ENCODE peak calls at places on chromosomes 2 and 18, in seven cellular contexts. J, B, L, T, Q, Z and I are unnamed samples. For H3K4me1, the result is how much of the 10 kb centered on the place peaks cover.

GRCh38 chr18:6994053-6994452 is 123.5 kb downstream of the LAMA1 start:
- DNase-seq in J (no peak), B (peak), L (no peak), T (no peak), Q (no peak), Z (no peak), I (no peak)

GRCh38 chr18:11324510-11324909 is 175.1 kb upstream of the PIEZO2 start:
- DNase-seq in J (no peak), B (peak), L (no peak), T (no peak), Q (no peak), Z (no peak), I (no peak)

GRCh38 chr18:77765468-77765867 is 515.8 kb downstream of the GALR1 start:
- DNase-seq in J (peak), B (no peak), L (no peak), T (no peak), Q (no peak), Z (no peak), I (no peak)

GRCh38 chr2:164706522-164706921 is 85.2 kb upstream of the GRB14 start:
- DNase-seq in J (no peak), B (peak), L (no peak), T (no peak), Q (no peak), Z (no peak), I (no peak)

GRCh38 chr2:196718796-196719564 is 79.5 kb downstream of the CCDC150 start:
- DNase-seq in J (peak), B (peak), L (peak), T (no peak), Q (no peak), Z (no peak), I (peak)

GRCh38 chr2:122114421-122114820 is 359.0 kb downstream of the TSN start:
- DNase-seq in J (no peak), B (no peak), L (no peak), T (no peak), Q (no peak), Z (no peak), I (no peak)

GRCh38 chr18:63844254-63844653 is 43.3 kb upstream of the SERPINB2 start:
- DNase-seq in J (peak), B (peak), L (no peak), T (peak), Q (no peak), Z (no peak), I (no peak)

GRCh38 chr18:63346031-63346430 is 21.0 kb downstream of the KDSR start:
- DNase-seq in J (no peak), B (no peak), L (no peak), T (no peak), Q (peak), Z (peak), I (no peak)

GRCh38 chr2:98444436-98445166 is at the start of gene INPP4A:
- DNase-seq in J (peak), B (peak), L (peak), T (peak), Q (peak), Z (peak), I (peak)

GRCh38 chr2:173713904-173714555 is 251.1 kb downstream of the SP3 start:
- DNase-seq in J (no peak), B (no peak), L (no peak), T (no peak), Q (no peak), Z (no peak), I (no peak)

GRCh38 chr2:101829018-101829396 is 131.5 kb downstream of the MAP4K4 start:
- DNase-seq in J (no peak), B (no peak), L (no peak), T (no peak), Q (no peak), Z (no peak), I (no peak)

GRCh38 chr2:218896501-218897393 is 16.1 kb downstream of the WNT10A start:
- DNase-seq in J (peak), B (peak), L (no peak), T (no peak), Q (no peak), Z (no peak), I (peak)

GRCh38 chr2:188678921-188679320 is 295.3 kb upstream of the COL3A1 start:
- DNase-seq in J (no peak), B (peak), L (no peak), T (no peak), Q (no peak), Z (no peak), I (no peak)

GRCh38 chr2:31256611-31257382 is 22.8 kb downstream of the EHD3 start:
- DNase-seq in J (peak), B (no peak), L (no peak), T (no peak), Q (no peak), Z (no peak), I (no peak)

GRCh38 chr2:160156665-160157064 is 43.4 kb downstream of the ITGB6 start:
- DNase-seq in J (no peak), B (peak), L (no peak), T (no peak), Q (no peak), Z (no peak), I (peak)

GRCh38 chr2:2890901-2891300 is 486.7 kb downstream of the EIPR1 start:
- DNase-seq in J (no peak), B (no peak), L (no peak), T (no peak), Q (no peak), Z (no peak), I (no peak)

GRCh38 chr2:230068658-230069080 is at the start of gene SLC16A14:
- DNase-seq in J (peak), B (peak), L (no peak), T (peak), Q (peak), Z (no peak), I (no peak)

GRCh38 chr18:75133721-75134645 is 75.0 kb downstream of the PTGR3 start:
- DNase-seq in J (no peak), B (no peak), L (no peak), T (no peak), Q (no peak), Z (no peak), I (peak)

GRCh38 chr2:141611-142010 is 95.3 kb upstream of the FAM110C start:
- DNase-seq in J (no peak), B (no peak), L (no peak), T (no peak), Q (no peak), Z (no peak), I (no peak)

GRCh38 chr2:201882353-201883095 is 76.2 kb downstream of the CDK15 start:
- DNase-seq in J (peak), B (peak), L (peak), T (no peak), Q (no peak), Z (no peak), I (peak)

GRCh38 chr18:21453512-21453862 is 147.0 kb downstream of the ESCO1 start:
- DNase-seq in J (no peak), B (no peak), L (no peak), T (no peak), Q (no peak), Z (no peak), I (no peak)

GRCh38 chr18:6719914-6720692 is 9.4 kb upstream of the ARHGAP28 start:
- DNase-seq in J (no peak), B (no peak), L (no peak), T (no peak), Q (no peak), Z (no peak), I (no peak)

GRCh38 chr2:3575534-3576324 is 669 bp downstream of the RPS7 start:
- DNase-seq in J (no peak), B (no peak), L (no peak), T (no peak), Q (no peak), Z (no peak), I (no peak)

GRCh38 chr2:33108483-33109443 is 162.0 kb downstream of the LTBP1 start:
- DNase-seq in J (peak), B (peak), L (no peak), T (no peak), Q (no peak), Z (no peak), I (peak)

GRCh38 chr2:29193681-29194080 is 78.5 kb downstream of the CLIP4 start:
- DNase-seq in J (no peak), B (no peak), L (no peak), T (no peak), Q (no peak), Z (no peak), I (no peak)

GRCh38 chr18:12422936-12423335 is 15.2 kb downstream of the PRELID3A start:
- DNase-seq in J (peak), B (no peak), L (no peak), T (no peak), Q (no peak), Z (no peak), I (no peak)

GRCh38 chr18:35983818-35984217 is 11.3 kb downstream of the RMP24 start:
- DNase-seq in J (no peak), B (peak), L (no peak), T (no peak), Q (no peak), Z (no peak), I (no peak)

GRCh38 chr2:209721497-209721896 is 50.1 kb upstream of the UNC80 start:
- DNase-seq in J (no peak), B (no peak), L (no peak), T (no peak), Q (no peak), Z (no peak), I (no peak)

GRCh38 chr2:64989126-64989981 is at the start of gene SLC1A4:
- DNase-seq in J (peak), B (peak), L (peak), T (peak), Q (peak), Z (peak), I (peak)
- H3K4me1 ChIP-seq in J (under half), B (under half), L (under half), T (under half), Q (under half), Z (half or more), I (under half)

GRCh38 chr2:240898108-240898730 is 2.3 kb upstream of the MAB21L4 start:
- DNase-seq in J (no peak), B (no peak), L (no peak), T (no peak), Q (no peak), Z (peak), I (no peak)

GRCh38 chr2:240896871-240897692 is 1.1 kb upstream of the MAB21L4 start:
- DNase-seq in J (no peak), B (no peak), L (no peak), T (no peak), Q (no peak), Z (no peak), I (no peak)

GRCh38 chr2:240895656-240896388 is at the start of gene MAB21L4:
- DNase-seq in J (no peak), B (no peak), L (no peak), T (peak), Q (no peak), Z (no peak), I (no peak)

GRCh38 chr2:240894836-240895558 is 959 bp downstream of the MAB21L4 start:
- DNase-seq in J (no peak), B (no peak), L (no peak), T (no peak), Q (no peak), Z (no peak), I (no peak)

GRCh38 chr2:240896394-240896793 is 438 bp upstream of the MAB21L4 start:
- DNase-seq in J (no peak), B (no peak), L (no peak), T (no peak), Q (no peak), Z (no peak), I (no peak)
- H3K4me3 ChIP-seq in J (no peak), B (no peak), L (no peak), T (peak), Q (no peak), Z (no peak), I (no peak)

GRCh38 chr18:48926420-48926857 is 24.3 kb downstream of the SMAD7 start:
- DNase-seq in J (no peak), B (no peak), L (no peak), T (no peak), Q (no peak), Z (no peak), I (no peak)
- H3K27ac ChIP-seq in J (no peak), B (no peak), L (no peak), T (no peak), Q (peak), Z (peak), I (no peak)

GRCh38 chr2:238743243-238744068 is 104.4 kb upstream of the TWIST2 start:
- DNase-seq in J (no peak), B (no peak), L (no peak), T (no peak), Q (no peak), Z (no peak), I (no peak)

GRCh38 chr2:238742066-238742465 is 105.8 kb upstream of the TWIST2 start:
- DNase-seq in J (no peak), B (no peak), L (no peak), T (no peak), Q (no peak), Z (no peak), I (no peak)

GRCh38 chr2:238742664-238743063 is 105.2 kb upstream of the TWIST2 start:
- DNase-seq in J (no peak), B (no peak), L (no peak), T (no peak), Q (no peak), Z (no peak), I (no peak)

GRCh38 chr2:238739668-238740067 is 108.2 kb upstream of the TWIST2 start:
- DNase-seq in J (no peak), B (no peak), L (no peak), T (no peak), Q (no peak), Z (no peak), I (no peak)

DNA sequence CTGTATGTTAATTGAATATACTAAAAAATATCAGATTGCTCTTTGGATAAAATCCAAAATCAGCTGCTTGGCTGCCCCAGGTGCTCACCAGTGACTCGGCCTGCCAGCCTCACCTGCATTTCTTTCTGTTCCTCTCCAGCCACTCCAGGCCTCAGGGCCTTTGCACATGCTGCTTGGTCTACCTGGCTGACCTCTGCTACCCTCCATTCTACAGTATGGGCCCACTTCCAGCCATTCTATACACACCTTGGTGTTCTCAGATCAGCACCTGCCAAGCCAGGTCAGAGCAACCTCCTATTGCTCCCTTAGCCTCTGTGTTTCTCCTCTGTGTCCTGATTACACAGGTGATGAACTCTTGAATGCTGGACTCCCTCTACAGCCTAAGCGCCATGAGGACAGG is 106.6 kb upstream of the TWIST2 start:
- DNase-seq in J (no peak), B (no peak), L (no peak), T (no peak), Q (no peak), Z (no peak), I (no peak)
- H3K4me1 ChIP-seq in J (under half), B (under half), L (under half), T (under half), Q (under half), Z (under half), I (under half)

GRCh38 chr2:191679818-191680600 is 2.1 kb downstream of the NABP1 start:
- DNase-seq in J (no peak), B (peak), L (no peak), T (peak), Q (no peak), Z (no peak), I (no peak)

GRCh38 chr2:191678437-191679110 is 638 bp downstream of the NABP1 start:
- DNase-seq in J (peak), B (no peak), L (peak), T (no peak), Q (peak), Z (peak), I (no peak)

GRCh38 chr2:191677646-191678436 is at the start of gene NABP1:
- DNase-seq in J (peak), B (peak), L (peak), T (peak), Q (peak), Z (peak), I (peak)

GRCh38 chr2:191677091-191677645 is 768 bp upstream of the NABP1 start:
- DNase-seq in J (peak), B (peak), L (no peak), T (no peak), Q (peak), Z (no peak), I (no peak)

DNA sequence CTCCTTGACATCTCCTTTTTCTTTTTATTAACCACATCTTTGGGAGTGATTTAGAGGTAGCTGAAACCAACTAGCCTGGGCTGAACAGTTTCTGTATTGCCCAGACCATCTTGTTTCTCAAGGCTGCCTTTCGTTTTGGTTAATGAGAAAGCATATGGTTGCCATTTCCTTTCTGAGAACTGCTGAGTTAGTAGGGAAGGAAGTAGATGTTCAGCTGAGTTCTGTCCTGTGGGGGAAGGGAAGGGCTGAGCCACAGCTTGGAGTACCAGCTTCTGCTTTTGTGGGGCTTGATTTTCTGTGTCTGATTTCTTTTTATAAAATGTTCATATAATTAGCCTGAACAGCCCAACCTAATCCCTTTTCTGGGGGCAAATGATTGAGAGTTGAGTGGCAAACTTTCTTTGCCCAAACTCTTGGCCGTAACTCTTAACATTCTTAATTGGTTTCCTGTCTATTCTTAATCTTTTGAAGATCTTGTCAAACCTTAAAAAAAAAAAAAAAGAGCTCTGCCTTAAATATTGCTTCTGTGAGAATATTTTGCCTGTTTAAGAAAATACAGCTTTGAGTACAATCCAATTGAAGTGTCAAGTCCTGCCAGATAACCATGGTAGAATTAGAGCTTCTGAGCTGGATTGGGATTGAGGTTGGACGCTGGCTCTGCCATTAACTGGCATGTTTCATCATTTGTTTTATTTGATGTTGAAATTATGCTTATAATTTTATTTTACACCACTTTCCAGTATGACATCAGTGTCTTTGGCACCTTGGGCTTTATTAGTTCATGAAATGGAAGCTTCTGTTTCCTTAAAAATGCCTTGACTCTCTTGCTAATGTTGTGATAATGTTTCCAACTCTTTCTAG is 1.9 kb upstream of the NABP1 start:
- DNase-seq in J (no peak), B (no peak), L (peak), T (no peak), Q (peak), Z (peak), I (no peak)
- H3K4me3 ChIP-seq in J (no peak), B (no peak), L (no peak), T (no peak), Q (no peak), Z (no peak), I (no peak)

DNA sequence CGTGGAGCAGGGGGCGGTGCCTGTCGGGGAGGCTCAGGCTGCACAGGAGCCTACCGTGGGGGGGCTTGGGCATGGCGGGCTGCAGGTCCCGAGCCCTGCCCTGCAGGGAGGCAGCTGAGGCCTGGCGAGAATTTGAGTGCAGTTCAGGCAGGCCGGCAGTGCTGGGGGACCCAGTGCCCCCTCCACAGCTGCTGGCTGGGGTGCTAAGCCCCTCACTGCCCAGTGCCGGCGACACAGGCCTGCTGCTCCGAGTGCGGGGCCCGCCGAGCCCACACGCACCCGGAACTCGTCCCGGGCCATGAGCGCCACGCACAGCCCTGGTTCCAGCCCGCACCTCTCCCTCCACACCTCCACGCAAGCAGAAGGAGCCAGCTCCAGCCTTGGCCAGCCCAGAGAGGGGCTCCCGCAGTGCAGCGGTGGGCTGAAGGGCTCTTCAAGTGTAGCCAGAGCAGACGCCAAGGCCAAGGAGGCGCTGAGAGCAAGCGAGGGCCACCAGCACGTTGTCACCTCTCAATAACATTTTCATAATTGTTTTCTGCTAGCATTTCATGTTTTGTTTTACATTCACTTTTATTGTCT is 1378.9 kb upstream of the CELF4 start:
- DNase-seq in J (no peak), B (no peak), L (no peak), T (no peak), Q (no peak), Z (no peak), I (no peak)
- H3K27ac ChIP-seq in J (no peak), B (no peak), L (no peak), T (no peak), Q (no peak), Z (no peak), I (no peak)

DNA sequence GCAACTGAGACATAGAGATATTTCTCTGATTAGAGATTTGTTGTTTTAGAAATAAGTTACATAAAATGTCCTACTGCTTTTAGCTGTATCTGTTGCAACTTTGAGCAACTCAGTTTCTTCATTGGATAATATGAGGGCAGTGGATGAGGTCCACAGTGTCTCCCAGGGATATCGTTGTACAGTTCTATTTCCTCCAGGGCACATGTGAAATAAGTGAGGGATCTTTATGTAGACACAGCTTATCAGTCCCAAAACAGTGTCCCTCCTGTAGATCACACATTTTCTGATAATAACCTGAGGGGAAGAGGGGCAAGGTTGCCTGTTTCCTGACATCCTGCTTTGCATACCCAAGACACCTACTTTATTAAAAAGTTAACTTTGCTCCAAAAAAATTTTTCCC is 1231.2 kb upstream of the ZEB2 start:
- DNase-seq in J (no peak), B (no peak), L (no peak), T (no peak), Q (no peak), Z (no peak), I (no peak)
- H3K4me1 ChIP-seq in J (under half), B (under half), L (under half), T (under half), Q (under half), Z (under half), I (under half)